ENCODE peak calls at places on chromosomes 2 and 18, in nine cellular contexts. H, E, A, X, M, R, C, U and F are unnamed samples.
A peak's percentile ranks its signal among the peaks of the same experiment; 100 is the strongest.

GRCh38 chr2:100303744-100304143 is 18.6 kb downstream of the LONRF2 start:
- DNase-seq in H (no peak), E (no peak), A (no peak), X (no peak), M (no peak), R (no peak), C (no peak), U (no peak), F (no peak)

GRCh38 chr2:69902213-69902922 is 8.6 kb downstream of the SNRNP27 start:
- DNase-seq in H (no peak), E (peak; percentile 88), A (no peak), X (no peak), M (no peak), R (no peak), C (peak; percentile 40), U (peak; percentile 24), F (peak; percentile 67)

GRCh38 chr18:27377251-27377650 is 192.1 kb upstream of the CHST9 start:
- DNase-seq in H (no peak), E (no peak), A (no peak), X (no peak), M (no peak), R (no peak), C (no peak), U (no peak), F (no peak)

GRCh38 chr2:45781464-45781811 is 130.0 kb downstream of the PRKCE start:
- DNase-seq in H (no peak), E (no peak), A (no peak), X (no peak), M (no peak), R (no peak), C (no peak), U (no peak), F (no peak)

GRCh38 chr2:112818094-112818902 is 18.3 kb downstream of the IL1B start:
- DNase-seq in H (no peak), E (no peak), A (no peak), X (peak; percentile 41), M (no peak), R (peak; percentile 36), C (no peak), U (no peak), F (no peak)

GRCh38 chr2:220502539-220502938 is 875.1 kb downstream of the SLC4A3 start:
- DNase-seq in H (no peak), E (no peak), A (no peak), X (no peak), M (no peak), R (no peak), C (no peak), U (no peak), F (no peak)

GRCh38 chr2:74333175-74333574 is 10.0 kb downstream of the SLC4A5 start:
- DNase-seq in H (peak; percentile 44), E (no peak), A (peak; percentile 43), X (peak; percentile 54), M (peak; percentile 31), R (peak; percentile 36), C (no peak), U (peak; percentile 24), F (no peak)

GRCh38 chr2:109269956-109270757 is 141.2 kb downstream of the SH3RF3 start:
- DNase-seq in H (no peak), E (peak; percentile 56), A (no peak), X (no peak), M (no peak), R (no peak), C (no peak), U (no peak), F (no peak)

DNA sequence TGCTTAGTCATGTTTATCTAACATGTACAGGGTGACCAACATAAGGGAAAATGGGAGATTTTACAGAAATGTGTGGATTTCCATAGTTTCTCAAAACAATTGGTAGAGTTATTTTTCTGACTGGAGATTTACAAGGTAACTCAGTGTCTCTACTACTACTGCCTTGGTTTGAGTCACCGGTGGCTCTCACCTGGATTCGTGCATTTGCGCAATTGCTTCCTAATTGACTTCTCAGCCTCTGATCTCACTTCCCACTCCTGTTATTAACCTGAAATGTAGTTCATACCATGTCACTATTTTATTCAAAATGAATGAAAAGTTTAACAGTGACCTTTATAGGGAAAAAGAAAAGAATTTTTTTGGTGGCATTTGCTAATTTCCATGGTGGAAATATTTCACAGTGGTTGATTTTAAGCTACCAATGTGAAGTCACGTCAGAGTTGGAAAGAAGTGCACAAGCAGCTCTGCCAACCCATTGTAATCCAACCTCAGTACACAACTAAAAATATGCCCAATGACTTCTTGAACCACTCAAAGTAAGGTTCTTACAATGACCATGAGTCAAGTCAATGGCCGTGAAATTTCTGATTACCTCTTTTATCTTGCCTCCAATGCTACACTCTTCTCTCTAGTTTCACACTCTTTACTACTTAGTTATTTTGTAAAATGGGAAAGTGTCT is 94.0 kb downstream of the NYAP2 start:
- DNase-seq in H (no peak), E (no peak), A (no peak), X (no peak), M (no peak), R (no peak), C (no peak), U (no peak), F (no peak)
- H3K4me3 ChIP-seq in H (no peak overlapping the region), E (no peak overlapping the region), A (no peak overlapping the region), X (no peak overlapping the region), M (no peak overlapping the region), R (no peak overlapping the region), C (no peak overlapping the region), U (no peak overlapping the region), F (no peak overlapping the region)

GRCh38 chr2:233080836-233081229 is 20.7 kb downstream of the INPP5D start:
- DNase-seq in H (no peak), E (peak; percentile 76), A (no peak), X (no peak), M (no peak), R (no peak), C (no peak), U (no peak), F (no peak)

GRCh38 chr2:233082934-233083755 is 23.0 kb downstream of the INPP5D start:
- DNase-seq in H (no peak), E (no peak), A (peak; percentile 16), X (no peak), M (no peak), R (no peak), C (no peak), U (no peak), F (no peak)

GRCh38 chr2:233081232-233081730 is 21.1 kb downstream of the INPP5D start:
- DNase-seq in H (no peak), E (peak; percentile 80), A (no peak), X (no peak), M (no peak), R (no peak), C (no peak), U (no peak), F (no peak)

GRCh38 chr2:233082222-233082933 is 22.2 kb downstream of the INPP5D start:
- DNase-seq in H (no peak), E (no peak), A (no peak), X (no peak), M (no peak), R (no peak), C (no peak), U (no peak), F (no peak)

DNA sequence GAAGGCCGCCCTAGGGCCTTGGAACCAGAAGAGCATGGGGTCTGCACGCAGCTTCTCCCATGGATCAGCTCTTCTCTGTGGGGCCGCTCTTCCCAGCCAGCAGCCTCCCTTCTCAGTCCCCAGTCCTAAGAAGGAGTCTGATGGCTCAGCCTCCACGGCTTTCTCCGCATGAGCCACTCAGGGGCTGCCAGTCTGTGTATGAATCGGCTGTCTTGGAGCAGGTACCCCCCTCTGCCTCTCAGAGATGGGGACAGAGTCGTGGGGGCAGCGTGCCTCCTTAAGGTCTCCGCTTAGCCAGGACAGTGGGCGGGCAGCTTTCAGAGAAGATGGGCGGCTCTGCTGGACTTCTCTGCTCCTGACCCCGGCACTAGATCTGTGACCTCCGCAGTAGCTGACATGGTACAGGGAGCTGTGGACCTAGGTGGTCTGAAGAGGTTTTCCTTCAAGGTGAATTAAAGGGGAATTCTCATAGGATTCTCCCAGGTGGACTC is 21.6 kb downstream of the INPP5D start:
- DNase-seq in H (no peak), E (no peak), A (no peak), X (no peak), M (no peak), R (no peak), C (no peak), U (no peak), F (no peak)
- H3K4me1 ChIP-seq in H (no peaks in the 10 kb centered on the region), E (peaks cover 100% of the 10 kb centered on the region), A (peaks cover 23% of the 10 kb centered on the region), X (no peaks in the 10 kb centered on the region), M (no peaks in the 10 kb centered on the region), R (no peaks in the 10 kb centered on the region), C (peaks cover 14% of the 10 kb centered on the region), U (peaks cover 5% of the 10 kb centered on the region), F (peaks cover 17% of the 10 kb centered on the region)

DNA sequence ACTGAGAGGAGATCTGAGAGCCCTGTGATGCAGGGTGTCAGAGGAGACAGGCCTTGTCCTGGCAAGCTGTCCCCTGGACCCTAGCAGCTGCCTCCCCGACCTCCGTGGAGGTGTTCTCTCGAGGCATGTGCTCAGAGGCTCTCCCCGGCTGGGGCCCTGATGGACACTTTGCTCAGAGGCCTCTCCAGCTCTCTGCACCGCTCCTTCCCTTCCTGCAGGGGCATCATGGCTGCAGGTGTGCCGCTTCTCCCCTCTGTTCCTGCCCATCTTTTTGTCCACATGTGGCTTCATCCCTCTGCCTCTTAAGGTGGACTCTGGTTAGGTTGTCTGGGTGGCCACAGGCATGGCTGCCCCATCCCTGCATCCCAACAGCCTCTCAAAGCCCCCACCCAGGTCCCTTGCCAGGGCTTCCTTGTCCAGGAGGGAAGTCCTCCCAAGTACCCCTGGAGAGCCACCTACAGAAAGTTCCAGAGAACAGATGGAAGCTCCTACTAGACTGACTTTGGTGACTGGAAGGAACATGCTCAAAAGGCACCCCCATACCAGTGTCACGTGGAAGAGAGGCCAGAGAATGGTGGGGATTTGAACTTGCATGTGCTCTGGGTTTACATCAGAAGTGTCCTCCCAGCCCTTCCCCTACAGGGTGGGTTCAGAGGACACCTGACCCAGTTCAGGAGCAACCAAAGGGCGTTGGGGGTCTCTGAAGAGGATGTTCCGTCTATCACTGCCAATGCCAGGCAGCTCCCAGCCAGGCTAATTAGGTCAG is 120.4 kb downstream of the KLHL29 start:
- DNase-seq in H (no peak), E (no peak), A (no peak), X (peak; percentile 18), M (no peak), R (no peak), C (no peak), U (no peak), F (no peak)
- TF ChIP-seq CTCF in H (no peak), E (no peak), A (no peak), X (no peak), M (no peak), R (no peak), C (no peak), U (no peak), F (no peak)

GRCh38 chr2:144521702-144522101 is 1.8 kb upstream of the ZEB2 start:
- DNase-seq in H (no peak), E (no peak), A (no peak), X (no peak), M (no peak), R (peak; percentile 39), C (no peak), U (no peak), F (no peak)
- H3K4me3 ChIP-seq in H (no peak overlapping the region), E (peak overlapping the region; percentile 81), A (no peak overlapping the region), X (no peak overlapping the region), M (no peak overlapping the region), R (no peak overlapping the region), C (no peak overlapping the region), U (no peak overlapping the region), F (no peak overlapping the region)

DNA sequence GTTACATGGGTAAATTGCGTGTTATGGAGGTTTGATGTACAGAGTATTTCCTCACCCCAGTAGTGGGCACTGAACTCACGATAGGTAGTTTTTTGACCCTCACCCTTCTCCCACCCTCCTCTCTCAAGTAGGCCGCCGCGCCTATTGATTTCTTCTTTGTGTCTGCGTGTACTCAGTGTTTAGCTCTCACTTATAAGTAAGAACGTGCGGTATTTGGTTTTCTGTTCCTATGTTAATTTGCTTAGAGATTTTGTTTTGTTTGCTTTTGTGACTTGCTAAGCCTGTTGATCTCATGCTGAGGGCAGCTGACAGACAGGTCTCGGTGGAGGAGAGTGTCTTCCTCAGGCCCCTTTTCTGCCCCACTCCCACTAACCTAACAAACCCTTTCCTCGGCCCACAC is 36.2 kb downstream of the ACOXL start:
- DNase-seq in H (no peak), E (no peak), A (no peak), X (no peak), M (no peak), R (no peak), C (no peak), U (no peak), F (no peak)
- H3K4me1 ChIP-seq in H (no peaks in the 10 kb centered on the region), E (no peaks in the 10 kb centered on the region), A (peaks cover 4% of the 10 kb centered on the region), X (no peaks in the 10 kb centered on the region), M (peaks cover 1% of the 10 kb centered on the region), R (peaks cover 4% of the 10 kb centered on the region), C (no peaks in the 10 kb centered on the region), U (no peaks in the 10 kb centered on the region), F (no peaks in the 10 kb centered on the region)